ENCODE peak calls at places on chromosomes 16 and 17, in four cellular contexts. One of them, this sample, is unnamed.

GRCh38 chr17:32627233-32628008 is 140.6 kb downstream of the CDK5R1 start:
- DNase-seq in activated CD4-positive, alpha-beta T cell treated with anti-CD3 and anti-CD28 coated beads, Interleukin-2, amount 10 ng/mL, durations not matched to agents 7 days and 5 days: no peak
- DNase-seq in astrocyte: peak
- DNase-seq in stimulated activated CD4-positive, alpha-beta T cell treated with anti-CD3 and anti-CD28 coated beads, Interleukin-4, amount 100 ng/mL, for 1 hour: no peak
- DNase-seq in this sample: no peak

GRCh38 chr16:65065031-65065430 is 56.8 kb downstream of the CDH11 start:
- DNase-seq in activated CD4-positive, alpha-beta T cell treated with anti-CD3 and anti-CD28 coated beads, Interleukin-2, amount 10 ng/mL, durations not matched to agents 7 days and 5 days: no peak
- DNase-seq in astrocyte: no peak
- DNase-seq in stimulated activated CD4-positive, alpha-beta T cell treated with anti-CD3 and anti-CD28 coated beads, Interleukin-4, amount 100 ng/mL, for 1 hour: no peak
- DNase-seq in this sample: no peak

GRCh38 chr16:19513377-19514053 is 8.4 kb downstream of the GDE1 start:
- DNase-seq in activated CD4-positive, alpha-beta T cell treated with anti-CD3 and anti-CD28 coated beads, Interleukin-2, amount 10 ng/mL, durations not matched to agents 7 days and 5 days: no peak
- DNase-seq in astrocyte: no peak
- DNase-seq in stimulated activated CD4-positive, alpha-beta T cell treated with anti-CD3 and anti-CD28 coated beads, Interleukin-4, amount 100 ng/mL, for 1 hour: no peak
- DNase-seq in this sample: no peak

GRCh38 chr17:45284176-45285140 is 22.6 kb upstream of the SPATA32 start:
- DNase-seq in activated CD4-positive, alpha-beta T cell treated with anti-CD3 and anti-CD28 coated beads, Interleukin-2, amount 10 ng/mL, durations not matched to agents 7 days and 5 days: peak
- DNase-seq in astrocyte: no peak
- DNase-seq in stimulated activated CD4-positive, alpha-beta T cell treated with anti-CD3 and anti-CD28 coated beads, Interleukin-4, amount 100 ng/mL, for 1 hour: peak
- DNase-seq in this sample: peak

GRCh38 chr17:62671553-62671952 is 44.1 kb downstream of the MRC2 start:
- DNase-seq in activated CD4-positive, alpha-beta T cell treated with anti-CD3 and anti-CD28 coated beads, Interleukin-2, amount 10 ng/mL, durations not matched to agents 7 days and 5 days: no peak
- DNase-seq in astrocyte: no peak
- DNase-seq in stimulated activated CD4-positive, alpha-beta T cell treated with anti-CD3 and anti-CD28 coated beads, Interleukin-4, amount 100 ng/mL, for 1 hour: no peak
- DNase-seq in this sample: no peak

GRCh38 chr17:76307299-76307965 is 644 bp downstream of the QRICH2 start:
- DNase-seq in activated CD4-positive, alpha-beta T cell treated with anti-CD3 and anti-CD28 coated beads, Interleukin-2, amount 10 ng/mL, durations not matched to agents 7 days and 5 days: no peak
- DNase-seq in astrocyte: no peak
- DNase-seq in stimulated activated CD4-positive, alpha-beta T cell treated with anti-CD3 and anti-CD28 coated beads, Interleukin-4, amount 100 ng/mL, for 1 hour: no peak
- DNase-seq in this sample: no peak

GRCh38 chr16:20253825-20254224 is 73.5 kb downstream of the GP2 start:
- DNase-seq in activated CD4-positive, alpha-beta T cell treated with anti-CD3 and anti-CD28 coated beads, Interleukin-2, amount 10 ng/mL, durations not matched to agents 7 days and 5 days: no peak
- DNase-seq in astrocyte: no peak
- DNase-seq in stimulated activated CD4-positive, alpha-beta T cell treated with anti-CD3 and anti-CD28 coated beads, Interleukin-4, amount 100 ng/mL, for 1 hour: no peak
- DNase-seq in this sample: no peak

GRCh38 chr17:39095309-39095686 is 56.1 kb downstream of the PLXDC1 start:
- DNase-seq in activated CD4-positive, alpha-beta T cell treated with anti-CD3 and anti-CD28 coated beads, Interleukin-2, amount 10 ng/mL, durations not matched to agents 7 days and 5 days: no peak
- DNase-seq in astrocyte: no peak
- DNase-seq in stimulated activated CD4-positive, alpha-beta T cell treated with anti-CD3 and anti-CD28 coated beads, Interleukin-4, amount 100 ng/mL, for 1 hour: no peak
- DNase-seq in this sample: no peak

GRCh38 chr17:43661699-43662431 is at the start of gene MEOX1:
- DNase-seq in activated CD4-positive, alpha-beta T cell treated with anti-CD3 and anti-CD28 coated beads, Interleukin-2, amount 10 ng/mL, durations not matched to agents 7 days and 5 days: peak
- DNase-seq in astrocyte: peak
- DNase-seq in stimulated activated CD4-positive, alpha-beta T cell treated with anti-CD3 and anti-CD28 coated beads, Interleukin-4, amount 100 ng/mL, for 1 hour: peak
- DNase-seq in this sample: no peak

GRCh38 chr17:43908111-43908721 is 880 bp upstream of the MPP2 start:
- DNase-seq in activated CD4-positive, alpha-beta T cell treated with anti-CD3 and anti-CD28 coated beads, Interleukin-2, amount 10 ng/mL, durations not matched to agents 7 days and 5 days: peak
- DNase-seq in astrocyte: peak
- DNase-seq in stimulated activated CD4-positive, alpha-beta T cell treated with anti-CD3 and anti-CD28 coated beads, Interleukin-4, amount 100 ng/mL, for 1 hour: peak
- DNase-seq in this sample: peak

GRCh38 chr17:57121308-57122042 is 36.4 kb downstream of the AKAP1 start:
- DNase-seq in activated CD4-positive, alpha-beta T cell treated with anti-CD3 and anti-CD28 coated beads, Interleukin-2, amount 10 ng/mL, durations not matched to agents 7 days and 5 days: no peak
- DNase-seq in astrocyte: peak
- DNase-seq in stimulated activated CD4-positive, alpha-beta T cell treated with anti-CD3 and anti-CD28 coated beads, Interleukin-4, amount 100 ng/mL, for 1 hour: no peak
- DNase-seq in this sample: peak

GRCh38 chr17:48541574-48542113 is 3.3 kb downstream of the HOXB2 start:
- DNase-seq in activated CD4-positive, alpha-beta T cell treated with anti-CD3 and anti-CD28 coated beads, Interleukin-2, amount 10 ng/mL, durations not matched to agents 7 days and 5 days: no peak
- DNase-seq in astrocyte: no peak
- DNase-seq in stimulated activated CD4-positive, alpha-beta T cell treated with anti-CD3 and anti-CD28 coated beads, Interleukin-4, amount 100 ng/mL, for 1 hour: peak
- DNase-seq in this sample: no peak

GRCh38 chr17:55549140-55549539 is 37.9 kb upstream of the SMIM36 start:
- DNase-seq in activated CD4-positive, alpha-beta T cell treated with anti-CD3 and anti-CD28 coated beads, Interleukin-2, amount 10 ng/mL, durations not matched to agents 7 days and 5 days: no peak
- DNase-seq in astrocyte: no peak
- DNase-seq in stimulated activated CD4-positive, alpha-beta T cell treated with anti-CD3 and anti-CD28 coated beads, Interleukin-4, amount 100 ng/mL, for 1 hour: no peak
- DNase-seq in this sample: no peak

GRCh38 chr17:79861371-79862216 is 22.4 kb upstream of the CBX4 start:
- DNase-seq in activated CD4-positive, alpha-beta T cell treated with anti-CD3 and anti-CD28 coated beads, Interleukin-2, amount 10 ng/mL, durations not matched to agents 7 days and 5 days: no peak
- DNase-seq in astrocyte: no peak
- DNase-seq in stimulated activated CD4-positive, alpha-beta T cell treated with anti-CD3 and anti-CD28 coated beads, Interleukin-4, amount 100 ng/mL, for 1 hour: no peak
- DNase-seq in this sample: no peak

GRCh38 chr16:12350945-12351344 is 374.4 kb downstream of the SNX29 start:
- DNase-seq in activated CD4-positive, alpha-beta T cell treated with anti-CD3 and anti-CD28 coated beads, Interleukin-2, amount 10 ng/mL, durations not matched to agents 7 days and 5 days: no peak
- DNase-seq in astrocyte: no peak
- DNase-seq in stimulated activated CD4-positive, alpha-beta T cell treated with anti-CD3 and anti-CD28 coated beads, Interleukin-4, amount 100 ng/mL, for 1 hour: no peak
- DNase-seq in this sample: no peak

GRCh38 chr17:81831957-81832607 is 1.0 kb downstream of the MCRIP1 start:
- DNase-seq in activated CD4-positive, alpha-beta T cell treated with anti-CD3 and anti-CD28 coated beads, Interleukin-2, amount 10 ng/mL, durations not matched to agents 7 days and 5 days: peak
- DNase-seq in astrocyte: peak
- DNase-seq in stimulated activated CD4-positive, alpha-beta T cell treated with anti-CD3 and anti-CD28 coated beads, Interleukin-4, amount 100 ng/mL, for 1 hour: peak
- DNase-seq in this sample: no peak

GRCh38 chr16:15807603-15808009 is 49.2 kb downstream of the MYH11 start:
- DNase-seq in activated CD4-positive, alpha-beta T cell treated with anti-CD3 and anti-CD28 coated beads, Interleukin-2, amount 10 ng/mL, durations not matched to agents 7 days and 5 days: no peak
- DNase-seq in astrocyte: peak
- DNase-seq in stimulated activated CD4-positive, alpha-beta T cell treated with anti-CD3 and anti-CD28 coated beads, Interleukin-4, amount 100 ng/mL, for 1 hour: no peak
- DNase-seq in this sample: no peak

GRCh38 chr16:13909872-13910303 is 10.1 kb upstream of the ERCC4 start:
- DNase-seq in activated CD4-positive, alpha-beta T cell treated with anti-CD3 and anti-CD28 coated beads, Interleukin-2, amount 10 ng/mL, durations not matched to agents 7 days and 5 days: no peak
- DNase-seq in astrocyte: peak
- DNase-seq in stimulated activated CD4-positive, alpha-beta T cell treated with anti-CD3 and anti-CD28 coated beads, Interleukin-4, amount 100 ng/mL, for 1 hour: no peak
- DNase-seq in this sample: no peak

GRCh38 chr17:67374329-67375053 is 2.6 kb upstream of the PITPNC1 start:
- DNase-seq in activated CD4-positive, alpha-beta T cell treated with anti-CD3 and anti-CD28 coated beads, Interleukin-2, amount 10 ng/mL, durations not matched to agents 7 days and 5 days: peak
- DNase-seq in astrocyte: peak
- DNase-seq in stimulated activated CD4-positive, alpha-beta T cell treated with anti-CD3 and anti-CD28 coated beads, Interleukin-4, amount 100 ng/mL, for 1 hour: peak
- DNase-seq in this sample: peak

GRCh38 chr17:10266477-10266876 is 68.1 kb upstream of the GAS7 start:
- DNase-seq in activated CD4-positive, alpha-beta T cell treated with anti-CD3 and anti-CD28 coated beads, Interleukin-2, amount 10 ng/mL, durations not matched to agents 7 days and 5 days: no peak
- DNase-seq in astrocyte: no peak
- DNase-seq in stimulated activated CD4-positive, alpha-beta T cell treated with anti-CD3 and anti-CD28 coated beads, Interleukin-4, amount 100 ng/mL, for 1 hour: no peak
- DNase-seq in this sample: no peak

GRCh38 chr16:1512174-1512573 is 19.0 kb downstream of the TELO2 start:
- DNase-seq in activated CD4-positive, alpha-beta T cell treated with anti-CD3 and anti-CD28 coated beads, Interleukin-2, amount 10 ng/mL, durations not matched to agents 7 days and 5 days: no peak
- DNase-seq in astrocyte: no peak
- DNase-seq in stimulated activated CD4-positive, alpha-beta T cell treated with anti-CD3 and anti-CD28 coated beads, Interleukin-4, amount 100 ng/mL, for 1 hour: no peak
- DNase-seq in this sample: no peak

GRCh38 chr16:22192261-22193133 is 13.6 kb upstream of the EEF2K start:
- DNase-seq in activated CD4-positive, alpha-beta T cell treated with anti-CD3 and anti-CD28 coated beads, Interleukin-2, amount 10 ng/mL, durations not matched to agents 7 days and 5 days: peak
- DNase-seq in astrocyte: peak
- DNase-seq in stimulated activated CD4-positive, alpha-beta T cell treated with anti-CD3 and anti-CD28 coated beads, Interleukin-4, amount 100 ng/mL, for 1 hour: peak
- DNase-seq in this sample: peak

GRCh38 chr16:24754543-24754942 is 25.1 kb downstream of the TNRC6A start:
- DNase-seq in activated CD4-positive, alpha-beta T cell treated with anti-CD3 and anti-CD28 coated beads, Interleukin-2, amount 10 ng/mL, durations not matched to agents 7 days and 5 days: no peak
- DNase-seq in astrocyte: no peak
- DNase-seq in stimulated activated CD4-positive, alpha-beta T cell treated with anti-CD3 and anti-CD28 coated beads, Interleukin-4, amount 100 ng/mL, for 1 hour: no peak
- DNase-seq in this sample: no peak